ENCODE peak calls at places on chromosomes 12 and 14, in six cellular contexts. Q is CD8-positive, alpha-beta T cell; A is upper lobe of left lung; O is gastrocnemius medialis; N is heart left ventricle; C is GM23338. M is an unnamed sample.

GRCh38 chr12:107229827-107230226 is 136.5 kb upstream of the CRY1 start:
- DNase-seq in Q (no peak), A (no peak), O (no peak), N (no peak), C (no peak), M (no peak)

GRCh38 chr12:94308612-94309011 is 151.1 kb downstream of the CEP83 start:
- DNase-seq in Q (no peak), A (no peak), O (no peak), N (no peak), C (no peak), M (no peak)

GRCh38 chr12:107329569-107330324 is 236.4 kb upstream of the CRY1 start:
- DNase-seq in Q (no peak), A (no peak), O (no peak), N (no peak), C (no peak), M (no peak)

GRCh38 chr14:56813143-56813551 is 2.9 kb upstream of the OTX2 start:
- DNase-seq in Q (no peak), A (no peak), O (no peak), N (no peak), C (peak; percentile 52), M (no peak)

GRCh38 chr14:30657606-30658163 is 35.6 kb downstream of the SCFD1 start:
- DNase-seq in Q (no peak), A (no peak), O (no peak), N (no peak), C (peak; percentile 39), M (no peak)

GRCh38 chr12:54661048-54661447 is 12.9 kb upstream of the DCD start:
- DNase-seq in Q (no peak), A (no peak), O (no peak), N (no peak), C (no peak), M (no peak)

GRCh38 chr12:49974677-49975369 is 2.1 kb downstream of the AQP6 start:
- DNase-seq in Q (no peak), A (peak; percentile 48), O (no peak), N (no peak), C (no peak), M (no peak)

GRCh38 chr14:75088566-75089373 is 19.3 kb downstream of the ZC2HC1C start:
- DNase-seq in Q (no peak), A (no peak), O (no peak), N (peak; percentile 35), C (peak; percentile 89), M (no peak)

GRCh38 chr12:132257955-132258490 is 71.4 kb downstream of the GALNT9 start:
- DNase-seq in Q (no peak), A (no peak), O (no peak), N (no peak), C (no peak), M (no peak)

GRCh38 chr14:45811155-45811554 is 558.2 kb upstream of the MIS18BP1 start:
- DNase-seq in Q (no peak), A (no peak), O (no peak), N (no peak), C (peak; percentile 2), M (no peak)

GRCh38 chr12:123741937-123742572 is 20.0 kb upstream of the DNAH10 start:
- DNase-seq in Q (no peak), A (no peak), O (no peak), N (no peak), C (no peak), M (no peak)

GRCh38 chr12:88935856-88936255 is 355.6 kb upstream of the KITLG start:
- DNase-seq in Q (no peak), A (no peak), O (no peak), N (no peak), C (no peak), M (no peak)

GRCh38 chr12:43332977-43333649 is 218.9 kb downstream of the ADAMTS20 start:
- DNase-seq in Q (no peak), A (no peak), O (no peak), N (no peak), C (no peak), M (no peak)

GRCh38 chr12:77488041-77488620 is 342.6 kb upstream of the NAV3 start:
- DNase-seq in Q (no peak), A (no peak), O (no peak), N (no peak), C (no peak), M (no peak)

GRCh38 chr12:75660805-75661404 is 149.5 kb upstream of the KRR1 start:
- DNase-seq in Q (no peak), A (no peak), O (no peak), N (no peak), C (no peak), M (no peak)

GRCh38 chr14:105890474-105891220 is 364.3 kb downstream of the TMEM121 start:
- DNase-seq in Q (no peak), A (peak; percentile 27), O (no peak), N (no peak), C (no peak), M (no peak)

GRCh38 chr14:27040552-27040951 is 442.7 kb upstream of the NOVA1 start:
- DNase-seq in Q (no peak), A (no peak), O (no peak), N (no peak), C (no peak), M (no peak)

GRCh38 chr12:118102070-118102469 is 1.7 kb downstream of the VSIG10 start:
- DNase-seq in Q (no peak), A (no peak), O (peak; percentile 33), N (no peak), C (no peak), M (no peak)

GRCh38 chr12:91126516-91126915 is 15.2 kb upstream of the LUM start:
- DNase-seq in Q (no peak), A (no peak), O (no peak), N (no peak), C (no peak), M (no peak)

GRCh38 chr14:86654558-86655184 is 1124.7 kb downstream of the FLRT2 start:
- DNase-seq in Q (no peak), A (no peak), O (no peak), N (peak; percentile 14), C (peak; percentile 93), M (no peak)

GRCh38 chr14:64770751-64771150 is 66.5 kb downstream of the PLEKHG3 start:
- DNase-seq in Q (no peak), A (peak; percentile 75), O (no peak), N (no peak), C (no peak), M (no peak)

GRCh38 chr14:64771161-64771560 is 66.9 kb downstream of the PLEKHG3 start:
- DNase-seq in Q (no peak), A (no peak), O (no peak), N (no peak), C (no peak), M (no peak)

GRCh38 chr14:64773046-64773445 is 68.8 kb downstream of the PLEKHG3 start:
- DNase-seq in Q (no peak), A (no peak), O (no peak), N (no peak), C (no peak), M (no peak)

GRCh38 chr14:64773577-64773976 is 69.4 kb downstream of the PLEKHG3 start:
- DNase-seq in Q (no peak), A (no peak), O (no peak), N (no peak), C (no peak), M (no peak)

GRCh38 chr14:64772394-64772950 is 68.2 kb downstream of the PLEKHG3 start:
- DNase-seq in Q (no peak), A (peak; percentile 78), O (no peak), N (no peak), C (peak; percentile 67), M (no peak)
- TF ChIP-seq CTCF in Q (no peak), A (no peak), O (no peak), N (no peak), C (peak; percentile 59), M (no peak)

GRCh38 chr12:113055594-113056380 is 743 bp upstream of the DTX1 start:
- DNase-seq in Q (no peak), A (peak; percentile 73), O (no peak), N (no peak), C (no peak), M (no peak)

GRCh38 chr12:113056631-113057488 is at the start of gene DTX1:
- DNase-seq in Q (peak; percentile 20), A (peak; percentile 85), O (no peak), N (peak; percentile 51), C (peak; percentile 48), M (no peak)

GRCh38 chr12:113057565-113058485 is 1.3 kb downstream of the DTX1 start:
- DNase-seq in Q (no peak), A (peak; percentile 68), O (no peak), N (no peak), C (peak; percentile 53), M (no peak)

GRCh38 chr12:113054948-113055486 is 1.5 kb upstream of the DTX1 start:
- DNase-seq in Q (no peak), A (no peak), O (no peak), N (no peak), C (no peak), M (no peak)

DNA sequence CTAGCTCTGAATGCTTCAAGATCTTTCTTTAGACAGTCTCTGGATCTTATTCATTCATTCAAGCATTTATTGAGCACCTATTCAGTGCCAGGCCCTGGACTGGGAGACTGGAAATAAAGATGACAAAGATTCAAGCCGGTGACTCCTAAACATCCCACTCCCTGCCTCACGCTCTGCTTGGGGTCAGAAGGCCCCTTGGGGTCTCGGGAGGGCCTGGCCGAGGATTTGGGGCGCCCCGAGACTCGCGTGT is 224 bp upstream of the DTX1 start:
- DNase-seq in Q (no peak), A (no peak), O (no peak), N (no peak), C (no peak), M (no peak)
- H3K4me3 ChIP-seq in Q (peak overlapping the region; percentile 57), A (peak overlapping the region; percentile 37), O (peak overlapping the region; percentile 41), N (peak overlapping the region; percentile 71), C (peak overlapping the region; percentile 69), M (peak overlapping the region; percentile 36)

DNA sequence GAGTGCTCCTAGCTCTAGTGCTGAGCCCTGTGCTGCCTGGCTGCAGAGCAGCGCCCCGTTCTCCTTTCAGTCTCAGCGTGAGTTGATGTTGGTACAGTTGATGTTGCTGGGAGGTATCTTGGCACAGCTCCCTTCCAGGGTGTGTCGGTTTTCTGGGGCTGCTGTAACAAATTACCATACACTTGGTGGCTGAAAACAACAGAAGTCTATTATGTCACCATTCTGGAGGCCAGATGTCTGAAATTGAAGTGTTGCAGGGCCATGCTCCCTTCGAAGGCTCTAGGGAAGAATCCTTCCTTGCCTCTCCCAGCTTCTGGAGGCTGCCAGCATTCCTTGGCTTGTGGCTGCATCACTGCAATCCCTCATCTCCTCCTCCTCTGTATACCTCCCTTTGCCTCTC is 151.4 kb downstream of the TSPAN9 start:
- DNase-seq in Q (no peak), A (no peak), O (no peak), N (no peak), C (no peak), M (no peak)
- H3K4me1 ChIP-seq in Q (no peaks in the 10 kb centered on the region), A (peaks cover 15% of the 10 kb centered on the region), O (peaks cover 23% of the 10 kb centered on the region), N (peaks cover 13% of the 10 kb centered on the region), C (peaks cover 24% of the 10 kb centered on the region), M (no peaks in the 10 kb centered on the region)

GRCh38 chr12:26097046-26097878 is 27.6 kb downstream of the BHLHE41 start:
- DNase-seq in Q (peak; percentile 37), A (no peak), O (peak; percentile 67), N (peak; percentile 65), C (peak; percentile 84), M (no peak)

GRCh38 chr12:26092706-26093105 is 32.1 kb downstream of the BHLHE41 start:
- DNase-seq in Q (no peak), A (no peak), O (no peak), N (no peak), C (no peak), M (no peak)

GRCh38 chr12:26090853-26091510 is 33.9 kb downstream of the BHLHE41 start:
- DNase-seq in Q (no peak), A (no peak), O (no peak), N (no peak), C (no peak), M (no peak)

GRCh38 chr12:26088999-26089398 is 35.8 kb downstream of the BHLHE41 start:
- DNase-seq in Q (no peak), A (no peak), O (no peak), N (no peak), C (no peak), M (no peak)

GRCh38 chr12:26091837-26092236 is 33.0 kb downstream of the BHLHE41 start:
- DNase-seq in Q (no peak), A (no peak), O (no peak), N (no peak), C (peak; percentile 67), M (no peak)
- TF ChIP-seq CTCF in Q (no peak), A (no peak), O (no peak), N (no peak), C (peak; percentile 78), M (no peak)